ENCODE peak calls at places on chromosomes 11 and 22, in five cellular contexts. E, M, Y, N and A are unnamed samples.

GRCh38 chr11:74316772-74317505 is 5.5 kb upstream of the P4HA3 start:
- DNase-seq in M (no peak), Y (no peak), E (no peak), N (peak), A (no peak)

GRCh38 chr11:70744396-70745185 is 346.3 kb downstream of the CTTN start:
- DNase-seq in E (no peak), N (no peak), M (peak), Y (no peak), A (no peak)

GRCh38 chr11:131622193-131622592 is 251.8 kb downstream of the NTM start:
- DNase-seq in Y (no peak), N (no peak), M (no peak), E (no peak), A (no peak)

GRCh38 chr22:23557036-23557435 is 23.1 kb downstream of the IGLL1 start:
- DNase-seq in N (no peak), Y (no peak), E (no peak), M (peak), A (no peak)

GRCh38 chr11:72045849-72046248 is 34.5 kb downstream of the NUMA1 start:
- DNase-seq in Y (no peak), N (no peak), E (no peak), M (no peak), A (no peak)

GRCh38 chr11:34124885-34125668 is 19.6 kb downstream of the NAT10 start:
- DNase-seq in M (no peak), N (no peak), E (no peak), Y (no peak), A (no peak)

GRCh38 chr11:83027794-83028193 is 43.9 kb downstream of the RAB30 start:
- DNase-seq in N (no peak), E (no peak), Y (no peak), M (no peak), A (no peak)

GRCh38 chr11:128187377-128187776 is 400.0 kb downstream of the ETS1 start:
- DNase-seq in E (no peak), N (no peak), Y (no peak), M (no peak), A (no peak)

GRCh38 chr22:26168199-26168915 is 905 bp upstream of the SEZ6L start:
- DNase-seq in E (no peak), N (no peak), M (no peak), Y (no peak), A (no peak)

GRCh38 chr11:112425121-112425520 is 164.5 kb upstream of the PLET1 start:
- DNase-seq in M (no peak), Y (no peak), E (no peak), N (no peak), A (no peak)

GRCh38 chr11:13216019-13217006 is 61.3 kb upstream of the BMAL1 start:
- DNase-seq in M (no peak), Y (no peak), N (peak), E (peak), A (peak)

GRCh38 chr11:86681039-86681745 is 8.8 kb upstream of the ME3 start:
- DNase-seq in M (no peak), Y (no peak), E (no peak), N (no peak), A (no peak)

GRCh38 chr11:59112494-59112893 is 5.5 kb downstream of the FAM111B start:
- DNase-seq in N (peak), M (no peak), Y (no peak), E (no peak), A (no peak)

GRCh38 chr11:118530180-118530682 is 761 bp upstream of the TMEM25 start:
- DNase-seq in M (peak), N (peak), Y (peak), E (no peak), A (no peak)

GRCh38 chr11:90309693-90310092 is 86.8 kb upstream of the CHORDC1 start:
- DNase-seq in N (no peak), M (no peak), E (no peak), Y (no peak), A (no peak)

GRCh38 chr22:50439314-50440250 is 35.3 kb downstream of the SBF1 start:
- DNase-seq in E (peak), M (no peak), N (no peak), Y (no peak), A (no peak)

GRCh38 chr22:37701121-37701786 is 4.4 kb downstream of the TRIOBP start:
- DNase-seq in E (no peak), Y (no peak), N (peak), M (no peak), A (no peak)

GRCh38 chr22:33380789-33381530 is 322.8 kb upstream of the SYN3 start:
- DNase-seq in Y (no peak), M (no peak), E (no peak), N (peak), A (peak)

DNA sequence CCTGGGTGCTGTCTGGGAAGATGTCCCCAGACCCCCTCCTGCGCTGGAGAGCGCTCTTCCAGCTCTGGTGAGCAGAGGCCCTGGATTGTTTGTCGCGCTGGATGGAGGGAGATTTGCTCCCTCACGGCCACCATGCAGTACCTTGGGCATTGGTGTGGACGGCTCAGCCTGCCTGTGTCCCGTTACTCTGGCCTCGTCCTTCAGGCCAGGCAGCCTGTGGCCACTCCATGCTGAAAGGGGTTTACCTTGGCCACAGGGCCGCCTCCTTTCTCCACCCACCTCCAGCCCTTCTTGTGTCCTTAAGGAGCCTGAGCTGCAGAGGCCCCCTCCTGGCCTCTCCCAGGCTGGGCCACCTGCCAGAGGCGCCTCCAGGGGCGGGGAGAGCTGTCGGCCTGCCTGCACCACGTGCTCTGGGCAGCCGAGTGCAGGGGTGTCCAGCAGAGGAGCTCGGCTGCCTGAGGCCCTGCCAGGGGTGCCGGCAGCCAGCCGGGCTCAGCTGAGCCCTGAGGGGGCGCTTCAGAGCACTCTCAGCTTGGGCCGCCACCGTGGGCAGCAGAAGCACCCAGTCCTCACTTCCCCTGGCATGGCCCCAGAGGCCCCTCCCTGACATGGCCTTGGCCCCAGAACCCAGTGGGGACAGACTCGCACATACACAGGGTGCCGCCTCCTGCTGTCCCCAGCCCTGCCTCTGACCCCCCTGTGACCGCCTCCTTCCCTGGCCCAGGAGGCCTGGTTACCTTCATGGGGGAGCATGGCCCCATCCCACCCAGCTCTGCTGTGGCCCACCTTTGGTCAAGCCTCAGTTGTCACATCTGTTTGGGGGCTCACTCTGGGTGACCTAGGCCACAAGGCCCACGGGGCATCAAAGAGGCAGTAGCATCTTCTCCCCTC is 3.4 kb downstream of the CCND1 start:
- DNase-seq in Y (peak), N (peak), E (peak), M (peak), A (peak)
- H3K4me3 ChIP-seq in Y (no peak), N (peak), E (no peak), M (peak), A (peak)

DNA sequence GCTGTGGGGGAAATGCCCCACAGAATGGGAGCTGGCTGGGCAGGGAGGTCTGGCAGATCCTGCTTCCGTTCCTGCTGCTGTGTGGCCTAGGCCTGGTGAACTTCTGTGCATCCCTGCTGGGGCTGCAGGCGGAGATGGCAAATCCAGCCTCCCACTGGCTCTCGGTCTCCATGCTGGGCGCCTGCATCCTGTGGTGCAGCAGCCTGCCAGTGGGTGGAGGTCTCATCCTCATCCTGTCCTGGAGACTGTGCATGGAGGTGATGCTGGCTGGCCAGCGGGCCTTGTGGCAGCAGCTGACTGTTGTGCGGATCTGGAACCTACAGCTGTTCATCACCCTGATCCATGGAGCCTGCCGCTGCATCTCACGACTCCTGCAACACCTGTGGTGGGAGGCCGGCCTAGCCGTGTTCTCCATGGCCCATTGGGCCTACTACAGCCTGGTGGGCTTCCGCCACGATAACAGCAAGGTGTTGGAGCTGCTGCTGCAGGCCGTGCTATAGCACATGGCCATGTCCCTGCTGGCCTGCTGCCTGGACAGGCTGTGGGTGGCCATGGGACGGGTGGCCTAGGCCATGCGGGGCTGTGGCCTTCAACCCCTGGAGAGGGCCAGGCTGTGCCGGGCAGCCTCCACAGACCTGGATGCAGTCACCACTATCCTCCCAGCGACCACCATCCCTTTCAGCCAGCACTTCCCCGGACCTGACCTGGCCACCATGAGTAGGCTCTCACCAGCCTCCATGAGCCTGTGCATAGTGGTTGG is 8.8 kb upstream of the RPL3 start:
- DNase-seq in N (no peak), E (no peak), Y (no peak), M (no peak), A (no peak)
- H3K4me3 ChIP-seq in N (no peak), E (no peak), Y (no peak), M (no peak), A (no peak)

GRCh38 chr11:7673724-7674434 is 579 bp upstream of the CYB5R2 start:
- DNase-seq in N (peak), E (peak), M (peak), Y (peak), A (no peak)

GRCh38 chr11:7677071-7677470 is 3.8 kb upstream of the CYB5R2 start:
- DNase-seq in M (no peak), Y (no peak), E (no peak), N (peak), A (peak)

GRCh38 chr11:7675640-7676039 is 2.3 kb upstream of the CYB5R2 start:
- DNase-seq in E (no peak), Y (no peak), M (no peak), N (no peak), A (no peak)

GRCh38 chr11:7672960-7673723 is at the start of gene CYB5R2:
- DNase-seq in Y (peak), N (peak), E (peak), M (peak), A (peak)

DNA sequence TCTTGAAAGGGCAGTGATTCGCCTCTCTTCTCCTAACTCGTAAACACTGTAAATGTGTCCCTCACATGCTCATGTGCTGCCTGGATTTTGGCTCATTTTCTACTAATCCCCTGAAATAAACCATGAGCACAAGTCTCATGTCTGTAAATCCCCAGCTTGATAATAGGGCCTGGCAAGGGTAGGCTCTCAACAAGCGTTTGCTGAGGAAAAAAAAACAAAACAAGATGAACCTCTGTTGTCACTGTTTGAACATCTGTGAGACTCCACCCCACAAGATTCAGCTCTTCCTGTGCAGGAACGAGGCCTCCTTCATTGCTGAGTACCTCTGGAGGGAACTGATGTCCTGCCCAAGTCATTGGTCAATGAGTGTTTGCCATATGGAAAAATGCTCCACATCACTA is 4.5 kb upstream of the CYB5R2 start:
- DNase-seq in Y (no peak), E (no peak), M (no peak), N (peak), A (no peak)
- H3K4me3 ChIP-seq in Y (no peak), E (no peak), M (no peak), N (no peak), A (no peak)

DNA sequence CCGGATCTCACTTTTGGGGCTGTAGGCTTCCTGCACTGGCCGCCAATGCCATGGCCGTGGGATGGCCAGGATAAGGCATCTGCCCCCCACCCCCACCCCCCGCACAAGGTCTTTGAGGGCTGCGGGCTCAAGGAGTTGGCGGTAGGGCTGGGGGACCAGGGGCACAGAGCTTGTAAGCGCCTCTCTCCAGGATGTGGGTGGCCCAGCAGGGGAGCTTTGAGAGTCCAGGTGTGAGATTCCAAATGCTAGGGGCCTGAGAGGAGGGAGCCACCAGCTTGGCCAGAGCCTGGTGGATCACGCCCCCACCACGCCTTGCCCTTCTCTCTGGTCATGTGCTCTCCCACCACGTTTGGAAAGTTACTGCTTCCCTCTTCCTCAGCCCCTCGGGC is 5.0 kb downstream of the CD81 start:
- DNase-seq in Y (no peak), E (no peak), N (no peak), M (no peak), A (no peak)
- H3K4me3 ChIP-seq in Y (no peak), E (no peak), N (no peak), M (no peak), A (no peak)

GRCh38 chr11:48017105-48017874 is 36.9 kb downstream of the PTPRJ start:
- DNase-seq in E (no peak), M (no peak), Y (no peak), N (no peak), A (no peak)
- H3K4me3 ChIP-seq in E (no peak), M (no peak), Y (no peak), N (no peak), A (no peak)

GRCh38 chr11:46299425-46300067 is 22.1 kb downstream of the CREB3L1 start:
- DNase-seq in Y (no peak), E (no peak), N (peak), M (no peak), A (no peak)
- H3K4me3 ChIP-seq in Y (no peak), E (no peak), N (peak), M (no peak), A (no peak)

GRCh38 chr11:64864135-64864472 is 14.3 kb downstream of the EHD1 start:
- DNase-seq in N (no peak), Y (no peak), E (peak), M (no peak), A (peak)

GRCh38 chr11:64867748-64868462 is 10.5 kb downstream of the EHD1 start:
- DNase-seq in M (no peak), Y (no peak), E (no peak), N (no peak), A (no peak)

GRCh38 chr11:64864473-64865285 is 13.7 kb downstream of the EHD1 start:
- DNase-seq in Y (peak), N (peak), E (peak), M (no peak), A (peak)

GRCh38 chr11:64865286-64866172 is 12.9 kb downstream of the EHD1 start:
- DNase-seq in N (peak), E (peak), M (no peak), Y (no peak), A (no peak)

GRCh38 chr11:64866173-64866491 is 12.3 kb downstream of the EHD1 start:
- DNase-seq in Y (no peak), N (no peak), E (no peak), M (no peak), A (no peak)
- H3K4me3 ChIP-seq in Y (no peak), N (no peak), E (no peak), M (no peak), A (no peak)

GRCh38 chr11:130452941-130453340 is 4.5 kb downstream of the ADAMTS15 start:
- DNase-seq in M (no peak), Y (peak), N (no peak), E (no peak), A (no peak)

GRCh38 chr11:130452171-130452570 is 3.7 kb downstream of the ADAMTS15 start:
- DNase-seq in Y (no peak), N (no peak), M (no peak), E (no peak), A (no peak)

GRCh38 chr11:130449246-130449990 is 973 bp downstream of the ADAMTS15 start:
- DNase-seq in Y (no peak), E (no peak), M (peak), N (no peak), A (no peak)

GRCh38 chr11:130449996-130450419 is 1.6 kb downstream of the ADAMTS15 start:
- DNase-seq in M (peak), N (peak), Y (peak), E (peak), A (no peak)

GRCh38 chr11:130451261-130452019 is 3.0 kb downstream of the ADAMTS15 start:
- DNase-seq in Y (no peak), E (no peak), N (peak), M (no peak), A (peak)
- H3K4me3 ChIP-seq in Y (no peak), E (peak), N (peak), M (peak), A (no peak)

GRCh38 chr11:60931897-60932296 is 7.6 kb downstream of the TMEM132A start:
- DNase-seq in Y (peak), M (peak), N (no peak), E (peak), A (no peak)
- H3K4me3 ChIP-seq in Y (no peak), M (no peak), N (no peak), E (no peak), A (no peak)

GRCh38 chr22:27776410-27776958 is 25.1 kb downstream of the MN1 start:
- DNase-seq in M (no peak), Y (no peak), E (peak), N (no peak), A (no peak)
- H3K4me3 ChIP-seq in M (no peak), Y (no peak), E (peak), N (no peak), A (no peak)